ENCODE peak calls at places on chromosome 9, in eight cellular contexts. One of them, this sample, is unnamed.
A peak's percentile ranks its signal among the peaks of the same experiment; 100 is the strongest.

GRCh38 chr9:114278881-114279570 is 43.9 kb upstream of the ORM1 start:
- DNase-seq in GM13977: no peak
- DNase-seq in neural crest cell: no peak
- DNase-seq in CD8-positive, alpha-beta T cell: no peak
- DNase-seq in nephron progenitor cell: no peak
- DNase-seq in glutamatergic neuron: peak; percentile 7
- DNase-seq in fibroblast of lung: peak; percentile 74
- DNase-seq in brain microvascular endothelial cell: peak; percentile 69
- DNase-seq in this sample: peak; percentile 73

GRCh38 chr9:93183663-93184438 is at the start of gene WNK2:
- DNase-seq in GM13977: peak; percentile 77
- DNase-seq in neural crest cell: no peak
- DNase-seq in CD8-positive, alpha-beta T cell: peak; percentile 42
- DNase-seq in nephron progenitor cell: peak; percentile 62
- DNase-seq in glutamatergic neuron: peak; percentile 63
- DNase-seq in fibroblast of lung: no peak
- DNase-seq in brain microvascular endothelial cell: no peak
- DNase-seq in this sample: no peak

GRCh38 chr9:26145938-26146337 is 467.7 kb upstream of the TUSC1 start:
- DNase-seq in GM13977: no peak
- DNase-seq in neural crest cell: no peak
- DNase-seq in CD8-positive, alpha-beta T cell: no peak
- DNase-seq in nephron progenitor cell: no peak
- DNase-seq in glutamatergic neuron: no peak
- DNase-seq in fibroblast of lung: no peak
- DNase-seq in brain microvascular endothelial cell: no peak
- DNase-seq in this sample: no peak

GRCh38 chr9:7137040-7137439 is 379.3 kb downstream of the KDM4C start:
- DNase-seq in GM13977: no peak
- DNase-seq in neural crest cell: no peak
- DNase-seq in CD8-positive, alpha-beta T cell: no peak
- DNase-seq in nephron progenitor cell: no peak
- DNase-seq in glutamatergic neuron: no peak
- DNase-seq in fibroblast of lung: no peak
- DNase-seq in brain microvascular endothelial cell: no peak
- DNase-seq in this sample: no peak

GRCh38 chr9:105007143-105007542 is 79.2 kb upstream of the ABCA1 start:
- DNase-seq in GM13977: no peak
- DNase-seq in neural crest cell: no peak
- DNase-seq in CD8-positive, alpha-beta T cell: no peak
- DNase-seq in nephron progenitor cell: no peak
- DNase-seq in glutamatergic neuron: no peak
- DNase-seq in fibroblast of lung: peak; percentile 96
- DNase-seq in brain microvascular endothelial cell: peak; percentile 97
- DNase-seq in this sample: peak; percentile 88

GRCh38 chr9:19757745-19758144 is 31.1 kb downstream of the SLC24A2 start:
- DNase-seq in GM13977: no peak
- DNase-seq in neural crest cell: no peak
- DNase-seq in CD8-positive, alpha-beta T cell: no peak
- DNase-seq in nephron progenitor cell: no peak
- DNase-seq in glutamatergic neuron: no peak
- DNase-seq in fibroblast of lung: no peak
- DNase-seq in brain microvascular endothelial cell: no peak
- DNase-seq in this sample: no peak

GRCh38 chr9:6758418-6759113 is 793 bp downstream of the KDM4C start:
- DNase-seq in GM13977: peak; percentile 64
- DNase-seq in neural crest cell: peak; percentile 31
- DNase-seq in CD8-positive, alpha-beta T cell: peak; percentile 52
- DNase-seq in nephron progenitor cell: peak; percentile 69
- DNase-seq in glutamatergic neuron: peak; percentile 68
- DNase-seq in fibroblast of lung: peak; percentile 32
- DNase-seq in brain microvascular endothelial cell: peak; percentile 35
- DNase-seq in this sample: no peak

GRCh38 chr9:107727113-107727780 is 237.7 kb upstream of the KLF4 start:
- DNase-seq in GM13977: no peak
- DNase-seq in neural crest cell: no peak
- DNase-seq in CD8-positive, alpha-beta T cell: no peak
- DNase-seq in nephron progenitor cell: no peak
- DNase-seq in glutamatergic neuron: no peak
- DNase-seq in fibroblast of lung: peak; percentile 63
- DNase-seq in brain microvascular endothelial cell: no peak
- DNase-seq in this sample: no peak

GRCh38 chr9:97703437-97704326 is 6.5 kb upstream of the XPA start:
- DNase-seq in GM13977: no peak
- DNase-seq in neural crest cell: no peak
- DNase-seq in CD8-positive, alpha-beta T cell: no peak
- DNase-seq in nephron progenitor cell: no peak
- DNase-seq in glutamatergic neuron: no peak
- DNase-seq in fibroblast of lung: peak; percentile 97
- DNase-seq in brain microvascular endothelial cell: peak; percentile 84
- DNase-seq in this sample: peak; percentile 43

GRCh38 chr9:136119259-136120118 is 814 bp upstream of the TMEM250 start:
- DNase-seq in GM13977: no peak
- DNase-seq in neural crest cell: no peak
- DNase-seq in CD8-positive, alpha-beta T cell: no peak
- DNase-seq in nephron progenitor cell: peak; percentile 53
- DNase-seq in glutamatergic neuron: no peak
- DNase-seq in fibroblast of lung: peak; percentile 47
- DNase-seq in brain microvascular endothelial cell: no peak
- DNase-seq in this sample: no peak
- TF ChIP-seq CTCF in GM13977: no peak
- TF ChIP-seq CTCF in neural crest cell: no peak
- TF ChIP-seq CTCF in CD8-positive, alpha-beta T cell: no peak
- TF ChIP-seq CTCF in nephron progenitor cell: no peak
- TF ChIP-seq CTCF in glutamatergic neuron: no peak
- TF ChIP-seq CTCF in fibroblast of lung: no peak
- TF ChIP-seq CTCF in brain microvascular endothelial cell: no peak
- TF ChIP-seq CTCF in this sample: no peak

GRCh38 chr9:78130004-78130403 is 98.4 kb upstream of the GNAQ start:
- DNase-seq in GM13977: no peak
- DNase-seq in neural crest cell: peak; percentile 29
- DNase-seq in CD8-positive, alpha-beta T cell: no peak
- DNase-seq in nephron progenitor cell: no peak
- DNase-seq in glutamatergic neuron: no peak
- DNase-seq in fibroblast of lung: peak; percentile 56
- DNase-seq in brain microvascular endothelial cell: peak; percentile 26
- DNase-seq in this sample: peak; percentile 31
- TF ChIP-seq CTCF in GM13977: no peak
- TF ChIP-seq CTCF in neural crest cell: peak; percentile 22
- TF ChIP-seq CTCF in CD8-positive, alpha-beta T cell: no peak
- TF ChIP-seq CTCF in nephron progenitor cell: no peak
- TF ChIP-seq CTCF in glutamatergic neuron: no peak
- TF ChIP-seq CTCF in fibroblast of lung: peak; percentile 12
- TF ChIP-seq CTCF in brain microvascular endothelial cell: peak; percentile 35
- TF ChIP-seq CTCF in this sample: peak; percentile 41

DNA sequence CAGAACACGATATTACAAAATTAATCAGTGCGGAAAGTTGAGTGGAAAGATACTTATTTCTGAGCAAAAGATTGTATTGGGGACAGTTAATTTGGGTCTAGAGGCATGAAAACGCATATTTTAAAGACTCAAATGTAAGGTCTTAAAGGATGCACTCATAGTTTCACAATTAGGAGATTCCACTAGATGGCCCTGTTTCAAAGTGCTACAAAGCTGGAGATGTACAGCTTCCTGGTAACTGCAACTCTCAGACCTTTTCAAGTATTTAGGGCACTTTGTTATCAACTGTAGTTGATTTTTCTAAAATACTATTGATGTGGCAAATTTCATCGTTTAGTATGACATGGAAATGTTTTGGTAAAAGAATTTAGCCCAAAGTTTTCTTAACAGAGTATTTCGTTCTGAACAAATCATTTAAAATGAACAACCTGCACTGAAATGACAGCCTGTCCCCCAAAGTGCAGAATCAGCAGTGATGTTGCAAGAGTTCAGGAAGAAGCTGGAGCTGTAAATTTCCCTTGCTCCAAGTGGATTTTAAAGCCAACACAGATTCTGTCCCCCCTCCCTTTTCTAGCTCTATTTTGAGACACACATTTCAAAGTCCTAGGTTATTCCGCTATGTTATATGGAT is 16.2 kb upstream of the NDUFB6 start:
- DNase-seq in GM13977: peak; percentile 54
- DNase-seq in neural crest cell: no peak
- DNase-seq in CD8-positive, alpha-beta T cell: no peak
- DNase-seq in nephron progenitor cell: no peak
- DNase-seq in glutamatergic neuron: no peak
- DNase-seq in fibroblast of lung: peak; percentile 69
- DNase-seq in brain microvascular endothelial cell: peak; percentile 39
- DNase-seq in this sample: peak; percentile 14
- TF ChIP-seq CTCF in GM13977: peak; percentile 54
- TF ChIP-seq CTCF in neural crest cell: peak; percentile 65
- TF ChIP-seq CTCF in CD8-positive, alpha-beta T cell: no peak
- TF ChIP-seq CTCF in nephron progenitor cell: peak; percentile 47
- TF ChIP-seq CTCF in glutamatergic neuron: no peak
- TF ChIP-seq CTCF in fibroblast of lung: peak; percentile 45
- TF ChIP-seq CTCF in brain microvascular endothelial cell: peak; percentile 60
- TF ChIP-seq CTCF in this sample: peak; percentile 69

GRCh38 chr9:126386088-126386487 is 59.5 kb downstream of the MVB12B start:
- DNase-seq in GM13977: no peak
- DNase-seq in neural crest cell: no peak
- DNase-seq in CD8-positive, alpha-beta T cell: no peak
- DNase-seq in nephron progenitor cell: no peak
- DNase-seq in glutamatergic neuron: no peak
- DNase-seq in fibroblast of lung: no peak
- DNase-seq in brain microvascular endothelial cell: no peak
- DNase-seq in this sample: no peak
- TF ChIP-seq CTCF in GM13977: peak; percentile 25
- TF ChIP-seq CTCF in neural crest cell: peak; percentile 49
- TF ChIP-seq CTCF in CD8-positive, alpha-beta T cell: no peak
- TF ChIP-seq CTCF in nephron progenitor cell: no peak
- TF ChIP-seq CTCF in glutamatergic neuron: no peak
- TF ChIP-seq CTCF in fibroblast of lung: no peak
- TF ChIP-seq CTCF in brain microvascular endothelial cell: peak; percentile 69
- TF ChIP-seq CTCF in this sample: peak; percentile 45

DNA sequence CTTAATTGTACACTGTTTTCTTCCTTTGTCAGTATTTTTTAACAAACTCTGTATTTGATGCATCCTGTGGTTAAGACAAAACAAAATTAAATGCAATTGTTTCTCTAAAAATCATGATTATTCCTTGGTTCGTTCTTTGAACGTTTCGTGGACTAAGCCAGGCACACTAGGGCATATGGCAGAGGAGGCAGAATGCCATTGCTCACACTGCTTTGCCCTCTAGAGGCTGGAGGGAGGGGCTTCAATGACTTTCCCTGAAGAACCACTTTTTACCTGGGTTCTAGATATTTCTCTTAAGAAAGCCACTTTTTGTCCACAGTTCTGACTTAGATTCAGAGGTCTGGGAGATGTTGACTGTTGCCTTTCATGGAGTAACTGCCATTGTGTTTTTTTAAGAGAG is 236.2 kb upstream of the ADAMTSL1 start:
- DNase-seq in GM13977: no peak
- DNase-seq in neural crest cell: no peak
- DNase-seq in CD8-positive, alpha-beta T cell: no peak
- DNase-seq in nephron progenitor cell: no peak
- DNase-seq in glutamatergic neuron: no peak
- DNase-seq in fibroblast of lung: no peak
- DNase-seq in brain microvascular endothelial cell: no peak
- DNase-seq in this sample: no peak
- TF ChIP-seq CTCF in GM13977: no peak
- TF ChIP-seq CTCF in neural crest cell: peak; percentile 20
- TF ChIP-seq CTCF in CD8-positive, alpha-beta T cell: no peak
- TF ChIP-seq CTCF in nephron progenitor cell: no peak
- TF ChIP-seq CTCF in glutamatergic neuron: no peak
- TF ChIP-seq CTCF in fibroblast of lung: no peak
- TF ChIP-seq CTCF in brain microvascular endothelial cell: peak; percentile 23
- TF ChIP-seq CTCF in this sample: no peak

GRCh38 chr9:12705738-12706391 is 12.7 kb downstream of the TYRP1 start:
- DNase-seq in GM13977: no peak
- DNase-seq in neural crest cell: no peak
- DNase-seq in CD8-positive, alpha-beta T cell: no peak
- DNase-seq in nephron progenitor cell: no peak
- DNase-seq in glutamatergic neuron: no peak
- DNase-seq in fibroblast of lung: no peak
- DNase-seq in brain microvascular endothelial cell: no peak
- DNase-seq in this sample: no peak

GRCh38 chr9:12703996-12704395 is 10.8 kb downstream of the TYRP1 start:
- DNase-seq in GM13977: no peak
- DNase-seq in neural crest cell: no peak
- DNase-seq in CD8-positive, alpha-beta T cell: no peak
- DNase-seq in nephron progenitor cell: no peak
- DNase-seq in glutamatergic neuron: no peak
- DNase-seq in fibroblast of lung: no peak
- DNase-seq in brain microvascular endothelial cell: no peak
- DNase-seq in this sample: no peak

GRCh38 chr9:12699529-12699928 is 6.3 kb downstream of the TYRP1 start:
- DNase-seq in GM13977: no peak
- DNase-seq in neural crest cell: no peak
- DNase-seq in CD8-positive, alpha-beta T cell: no peak
- DNase-seq in nephron progenitor cell: no peak
- DNase-seq in glutamatergic neuron: no peak
- DNase-seq in fibroblast of lung: peak; percentile 39
- DNase-seq in brain microvascular endothelial cell: no peak
- DNase-seq in this sample: no peak

GRCh38 chr9:12698986-12699385 is 5.8 kb downstream of the TYRP1 start:
- DNase-seq in GM13977: no peak
- DNase-seq in neural crest cell: no peak
- DNase-seq in CD8-positive, alpha-beta T cell: no peak
- DNase-seq in nephron progenitor cell: no peak
- DNase-seq in glutamatergic neuron: no peak
- DNase-seq in fibroblast of lung: no peak
- DNase-seq in brain microvascular endothelial cell: no peak
- DNase-seq in this sample: no peak

DNA sequence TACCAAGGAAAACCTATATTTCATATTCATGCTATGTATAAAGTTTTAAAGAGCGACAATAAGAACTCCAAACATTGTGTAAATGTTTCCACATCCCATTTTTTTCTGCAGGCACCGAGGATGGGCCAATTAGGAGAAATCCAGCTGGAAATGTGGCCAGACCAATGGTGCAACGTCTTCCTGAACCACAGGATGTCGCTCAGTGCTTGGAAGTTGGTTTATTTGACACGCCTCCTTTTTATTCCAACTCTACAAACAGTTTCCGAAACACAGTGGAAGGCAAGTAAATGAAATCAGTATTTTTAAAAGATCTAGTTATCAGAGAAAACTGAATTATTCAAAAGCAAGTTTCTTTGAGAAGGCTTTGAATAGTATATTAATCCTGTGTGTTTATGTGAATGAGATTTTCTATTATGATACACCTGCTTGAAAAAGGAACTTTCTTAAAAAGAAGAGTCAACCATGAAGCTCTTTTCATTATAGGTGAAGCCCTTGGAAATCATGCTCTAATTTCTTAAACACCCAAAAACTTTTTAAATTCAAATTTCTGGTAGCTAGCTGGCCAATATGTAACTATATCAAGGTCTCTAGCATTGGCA is 9.1 kb downstream of the TYRP1 start:
- DNase-seq in GM13977: no peak
- DNase-seq in neural crest cell: peak; percentile 45
- DNase-seq in CD8-positive, alpha-beta T cell: no peak
- DNase-seq in nephron progenitor cell: peak; percentile 41
- DNase-seq in glutamatergic neuron: peak; percentile 50
- DNase-seq in fibroblast of lung: peak; percentile 72
- DNase-seq in brain microvascular endothelial cell: peak; percentile 67
- DNase-seq in this sample: no peak
- TF ChIP-seq CTCF in GM13977: no peak
- TF ChIP-seq CTCF in neural crest cell: peak; percentile 75
- TF ChIP-seq CTCF in CD8-positive, alpha-beta T cell: no peak
- TF ChIP-seq CTCF in nephron progenitor cell: peak; percentile 67
- TF ChIP-seq CTCF in glutamatergic neuron: peak; percentile 64
- TF ChIP-seq CTCF in fibroblast of lung: peak; percentile 80
- TF ChIP-seq CTCF in brain microvascular endothelial cell: peak; percentile 80
- TF ChIP-seq CTCF in this sample: peak; percentile 72

GRCh38 chr9:16154570-16155078 is 601.8 kb downstream of the CCDC171 start:
- DNase-seq in GM13977: peak; percentile 49
- DNase-seq in neural crest cell: peak; percentile 59
- DNase-seq in CD8-positive, alpha-beta T cell: peak; percentile 30
- DNase-seq in nephron progenitor cell: peak; percentile 78
- DNase-seq in glutamatergic neuron: peak; percentile 85
- DNase-seq in fibroblast of lung: peak; percentile 64
- DNase-seq in brain microvascular endothelial cell: no peak
- DNase-seq in this sample: no peak
- TF ChIP-seq CTCF in GM13977: peak; percentile 33
- TF ChIP-seq CTCF in neural crest cell: peak; percentile 68
- TF ChIP-seq CTCF in CD8-positive, alpha-beta T cell: no peak
- TF ChIP-seq CTCF in nephron progenitor cell: peak; percentile 62
- TF ChIP-seq CTCF in glutamatergic neuron: peak; percentile 52
- TF ChIP-seq CTCF in fibroblast of lung: peak; percentile 11
- TF ChIP-seq CTCF in brain microvascular endothelial cell: peak; percentile 46
- TF ChIP-seq CTCF in this sample: peak; percentile 64